ENCODE peak calls at places on chromosomes 7 and 10, in four cellular contexts. One of them, this sample, is unnamed.

GRCh38 chr7:151310578-151310977 is 31.0 kb upstream of the NUB1 start:
- DNase-seq in SK-N-SH: peak
- DNase-seq in K562: peak
- DNase-seq in GM12878: no peak
- DNase-seq in this sample: peak

GRCh38 chr7:69534461-69535041 is 63.7 kb upstream of the AUTS2 start:
- DNase-seq in SK-N-SH: no peak
- DNase-seq in K562: peak
- DNase-seq in GM12878: no peak
- DNase-seq in this sample: no peak

GRCh38 chr10:91051834-91052233 is 130.9 kb upstream of the ANKRD1 start:
- DNase-seq in SK-N-SH: no peak
- DNase-seq in K562: no peak
- DNase-seq in GM12878: no peak
- DNase-seq in this sample: no peak

GRCh38 chr7:22613466-22613865 is 113.5 kb upstream of the STEAP1B start:
- DNase-seq in SK-N-SH: no peak
- DNase-seq in K562: no peak
- DNase-seq in GM12878: no peak
- DNase-seq in this sample: no peak

GRCh38 chr7:132290021-132290420 is 286.2 kb downstream of the PLXNA4 start:
- DNase-seq in SK-N-SH: peak
- DNase-seq in K562: no peak
- DNase-seq in GM12878: no peak
- DNase-seq in this sample: no peak

GRCh38 chr10:11336703-11337102 is 274.7 kb downstream of the USP6NL start:
- DNase-seq in SK-N-SH: no peak
- DNase-seq in K562: no peak
- DNase-seq in GM12878: no peak
- DNase-seq in this sample: peak

GRCh38 chr7:26343320-26343832 is 51.7 kb downstream of the SNX10 start:
- DNase-seq in SK-N-SH: no peak
- DNase-seq in K562: no peak
- DNase-seq in GM12878: no peak
- DNase-seq in this sample: peak

GRCh38 chr7:138491612-138492386 is 31.7 kb downstream of the TRIM24 start:
- DNase-seq in SK-N-SH: no peak
- DNase-seq in K562: no peak
- DNase-seq in GM12878: no peak
- DNase-seq in this sample: no peak

GRCh38 chr7:144792050-144792449 is 43.8 kb downstream of the TPK1 start:
- DNase-seq in SK-N-SH: no peak
- DNase-seq in K562: no peak
- DNase-seq in GM12878: no peak
- DNase-seq in this sample: no peak

GRCh38 chr7:80770675-80771081 is 132.2 kb downstream of the CD36 start:
- DNase-seq in SK-N-SH: no peak
- DNase-seq in K562: no peak
- DNase-seq in GM12878: peak
- DNase-seq in this sample: no peak

GRCh38 chr7:26863504-26864308 is 684 bp downstream of the SKAP2 start:
- DNase-seq in SK-N-SH: no peak
- DNase-seq in K562: peak
- DNase-seq in GM12878: peak
- DNase-seq in this sample: peak

GRCh38 chr10:93687737-93688136 is 14.7 kb downstream of the FRA10AC1 start:
- DNase-seq in SK-N-SH: no peak
- DNase-seq in K562: no peak
- DNase-seq in GM12878: no peak
- DNase-seq in this sample: no peak

GRCh38 chr10:68756766-68757165 is 35.7 kb downstream of the CCAR1 start:
- DNase-seq in SK-N-SH: no peak
- DNase-seq in K562: no peak
- DNase-seq in GM12878: no peak
- DNase-seq in this sample: no peak

GRCh38 chr7:32890553-32891045 is 961 bp downstream of the KBTBD2 start:
- DNase-seq in SK-N-SH: peak
- DNase-seq in K562: peak
- DNase-seq in GM12878: peak
- DNase-seq in this sample: peak

GRCh38 chr7:47557317-47557985 is 24.5 kb downstream of the TNS3 start:
- DNase-seq in SK-N-SH: no peak
- DNase-seq in K562: no peak
- DNase-seq in GM12878: no peak
- DNase-seq in this sample: no peak

GRCh38 chr7:151963895-151964870 is 7.9 kb downstream of the GALNTL5 start:
- DNase-seq in SK-N-SH: no peak
- DNase-seq in K562: no peak
- DNase-seq in GM12878: no peak
- DNase-seq in this sample: no peak

GRCh38 chr7:128059143-128059975 is 28.1 kb upstream of the LRRC4 start:
- DNase-seq in SK-N-SH: no peak
- DNase-seq in K562: no peak
- DNase-seq in GM12878: no peak
- DNase-seq in this sample: no peak

GRCh38 chr10:17075975-17076374 is 53.6 kb downstream of the CUBN start:
- DNase-seq in SK-N-SH: no peak
- DNase-seq in K562: no peak
- DNase-seq in GM12878: no peak
- DNase-seq in this sample: no peak

GRCh38 chr7:4747013-4747412 is 28.4 kb upstream of the AP5Z1 start:
- DNase-seq in SK-N-SH: no peak
- DNase-seq in K562: no peak
- DNase-seq in GM12878: no peak
- DNase-seq in this sample: no peak

GRCh38 chr7:113314594-113314993 is 196.2 kb upstream of the SMIM30 start:
- DNase-seq in SK-N-SH: no peak
- DNase-seq in K562: no peak
- DNase-seq in GM12878: no peak
- DNase-seq in this sample: no peak

GRCh38 chr7:105707381-105707780 is 126.1 kb upstream of the EFCAB10 start:
- DNase-seq in SK-N-SH: no peak
- DNase-seq in K562: no peak
- DNase-seq in GM12878: no peak
- DNase-seq in this sample: no peak
- TF ChIP-seq NFIC in SK-N-SH: no peak
- TF ChIP-seq NFIC in K562: no peak
- TF ChIP-seq NFIC in GM12878: no peak
- TF ChIP-seq NFIC in this sample: no peak

DNA sequence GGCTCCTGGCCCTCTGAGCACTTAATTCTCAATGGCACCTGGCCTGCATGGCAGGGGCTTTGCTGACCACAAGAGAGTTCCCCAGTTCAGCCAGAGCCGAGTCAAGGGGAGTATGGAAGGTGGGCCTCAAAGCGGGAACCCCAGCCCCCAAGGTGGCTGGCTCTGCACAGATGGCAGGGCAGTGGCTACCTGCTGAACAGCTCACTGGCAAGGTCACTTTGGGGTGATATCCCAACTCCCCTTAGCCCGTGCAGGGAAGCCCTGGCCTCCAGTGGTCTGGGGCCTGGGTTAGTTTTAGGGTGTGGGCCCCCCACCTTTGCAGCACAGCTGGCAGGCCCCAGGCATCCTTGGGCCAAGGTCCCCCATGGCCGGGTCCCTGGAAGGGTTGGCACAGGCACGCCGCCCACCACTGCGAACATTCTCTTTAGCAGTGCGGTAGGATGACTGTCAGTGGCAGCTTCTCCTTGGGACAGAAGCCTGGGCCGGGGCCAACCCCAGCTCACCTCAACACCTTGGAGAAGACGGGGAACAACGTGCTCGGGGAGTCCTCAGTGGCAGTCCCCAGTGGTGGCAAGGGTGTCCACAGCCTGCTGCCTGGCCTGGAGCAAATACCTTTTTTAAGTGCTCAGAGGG is 36.8 kb downstream of the PPIF start:
- DNase-seq in SK-N-SH: peak
- DNase-seq in K562: no peak
- DNase-seq in GM12878: no peak
- DNase-seq in this sample: no peak
- TF ChIP-seq TAF1 in SK-N-SH: no peak
- TF ChIP-seq TAF1 in K562: no peak
- TF ChIP-seq TAF1 in GM12878: no peak
- TF ChIP-seq TAF1 in this sample: no peak

GRCh38 chr7:44101304-44101965 is 2.7 kb upstream of the AEBP1 start:
- DNase-seq in SK-N-SH: no peak
- DNase-seq in K562: no peak
- DNase-seq in GM12878: no peak
- DNase-seq in this sample: no peak

GRCh38 chr7:44102846-44103565 is 1.1 kb upstream of the AEBP1 start:
- DNase-seq in SK-N-SH: no peak
- DNase-seq in K562: no peak
- DNase-seq in GM12878: no peak
- DNase-seq in this sample: no peak

GRCh38 chr7:44100458-44101303 is 3.5 kb upstream of the AEBP1 start:
- DNase-seq in SK-N-SH: peak
- DNase-seq in K562: no peak
- DNase-seq in GM12878: no peak
- DNase-seq in this sample: no peak

GRCh38 chr7:44103566-44103940 is 592 bp upstream of the AEBP1 start:
- DNase-seq in SK-N-SH: no peak
- DNase-seq in K562: no peak
- DNase-seq in GM12878: no peak
- DNase-seq in this sample: no peak

GRCh38 chr7:44101966-44102845 is 1.9 kb upstream of the AEBP1 start:
- DNase-seq in SK-N-SH: no peak
- DNase-seq in K562: no peak
- DNase-seq in GM12878: no peak
- DNase-seq in this sample: no peak
- TF ChIP-seq NFIC in SK-N-SH: no peak
- TF ChIP-seq NFIC in K562: no peak
- TF ChIP-seq NFIC in GM12878: no peak
- TF ChIP-seq NFIC in this sample: no peak

DNA sequence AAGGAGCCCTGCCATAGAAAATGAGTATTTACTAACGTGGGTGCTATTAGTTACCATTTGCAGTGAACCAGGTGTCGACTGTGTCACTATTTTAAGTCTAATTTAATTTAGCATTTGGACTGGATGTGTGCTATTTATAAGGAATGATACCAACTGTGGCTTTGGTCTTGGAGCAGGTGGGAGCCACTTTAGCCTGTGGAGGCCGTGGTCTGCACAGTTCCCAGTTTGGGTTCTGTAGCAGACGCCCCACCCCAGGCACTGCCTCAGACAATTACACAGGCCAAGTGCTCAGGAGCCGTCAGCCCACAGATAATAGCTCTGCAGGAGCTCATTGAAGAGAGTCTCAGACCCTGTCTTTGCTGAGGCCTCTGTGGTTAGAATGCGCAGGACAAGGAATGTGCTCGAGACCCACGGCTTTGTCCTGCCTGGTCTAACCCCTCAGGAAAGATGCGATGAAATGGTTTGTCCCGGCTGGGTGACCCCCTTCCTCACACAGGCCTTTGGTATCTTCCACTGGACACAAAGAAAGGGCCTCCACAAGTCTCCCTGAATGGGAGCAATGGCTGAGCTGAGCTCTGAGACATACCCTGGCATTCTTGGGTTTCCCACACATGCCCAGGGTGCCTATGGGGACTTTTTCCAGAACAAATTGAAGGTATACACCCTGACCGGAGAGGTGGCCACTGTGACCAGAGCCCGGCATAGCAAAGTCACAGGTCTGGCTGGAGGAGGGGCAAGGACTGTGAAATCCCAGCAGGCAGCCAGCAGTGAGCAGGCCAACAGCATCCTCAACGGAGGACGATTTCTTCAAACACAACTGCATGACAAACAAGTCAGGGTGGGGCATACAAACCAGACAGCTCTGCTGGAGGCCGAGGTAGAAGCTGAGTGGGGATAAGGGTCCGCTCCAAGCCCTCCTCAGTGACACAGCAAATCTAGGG is 251.2 kb downstream of the ARHGAP12 start:
- DNase-seq in SK-N-SH: no peak
- DNase-seq in K562: no peak
- DNase-seq in GM12878: no peak
- DNase-seq in this sample: no peak
- TF ChIP-seq TAF1 in SK-N-SH: no peak
- TF ChIP-seq TAF1 in K562: no peak
- TF ChIP-seq TAF1 in GM12878: no peak
- TF ChIP-seq TAF1 in this sample: no peak

DNA sequence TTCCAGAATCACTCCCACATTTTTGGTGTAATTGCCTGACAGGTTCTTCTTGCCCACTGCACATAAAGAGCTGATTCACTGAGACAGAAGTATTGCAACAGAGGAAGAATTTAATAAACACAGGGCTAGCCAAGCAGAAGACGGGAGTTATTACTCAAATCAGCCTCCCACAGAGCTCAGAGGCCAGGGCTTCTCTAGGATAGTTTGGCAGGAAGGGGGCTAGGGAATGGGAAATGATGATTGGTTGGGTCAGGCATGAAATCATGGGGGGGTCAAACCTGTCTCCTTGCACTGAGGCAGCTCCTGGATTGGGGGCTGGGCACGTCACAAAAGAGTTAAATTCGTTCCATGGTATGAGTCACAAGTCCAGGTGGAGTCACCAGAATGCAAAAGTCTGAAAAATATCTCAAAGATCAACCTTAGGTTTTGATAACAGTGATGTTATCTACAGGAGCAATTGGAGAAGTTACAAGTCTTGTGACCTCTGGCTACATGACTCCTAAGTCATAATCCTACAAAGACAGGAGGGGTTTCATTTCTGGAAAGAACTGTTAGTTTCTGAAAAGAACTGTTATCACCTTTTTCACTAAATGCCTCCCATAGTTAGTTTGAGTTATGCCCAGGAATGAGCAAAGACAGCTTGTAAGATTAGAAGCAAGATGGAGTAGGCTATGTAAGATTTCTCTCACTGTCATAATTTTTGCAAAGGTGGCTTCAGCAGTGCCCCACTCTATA is 30.3 kb upstream of the ERCC6 start:
- DNase-seq in SK-N-SH: no peak
- DNase-seq in K562: no peak
- DNase-seq in GM12878: no peak
- DNase-seq in this sample: no peak
- TF ChIP-seq NFIC in SK-N-SH: no peak
- TF ChIP-seq NFIC in K562: no peak
- TF ChIP-seq NFIC in GM12878: no peak
- TF ChIP-seq NFIC in this sample: no peak

GRCh38 chr10:86167101-86167761 is 199.4 kb downstream of the GRID1 start:
- DNase-seq in SK-N-SH: no peak
- DNase-seq in K562: no peak
- DNase-seq in GM12878: no peak
- DNase-seq in this sample: no peak
- TF ChIP-seq TAF1 in SK-N-SH: no peak
- TF ChIP-seq TAF1 in K562: no peak
- TF ChIP-seq TAF1 in GM12878: no peak
- TF ChIP-seq TAF1 in this sample: no peak

GRCh38 chr7:13104128-13104527 is 416.7 kb downstream of the ARL4A start:
- DNase-seq in SK-N-SH: no peak
- DNase-seq in K562: no peak
- DNase-seq in GM12878: no peak
- DNase-seq in this sample: peak
- TF ChIP-seq NFIC in SK-N-SH: no peak
- TF ChIP-seq NFIC in K562: no peak
- TF ChIP-seq NFIC in GM12878: no peak
- TF ChIP-seq NFIC in this sample: no peak